ENCODE peak calls at places on chromosomes 13 and 19, in nine cellular contexts. One of them, this sample, is unnamed.

GRCh38 chr13:98484289-98485219 is 92.4 kb downstream of the STK24 start:
- DNase-seq in fibroblast of villous mesenchyme: peak
- DNase-seq in uterus: peak
- DNase-seq in WTC11: peak
- DNase-seq in RWPE1: peak
- DNase-seq in dorsolateral prefrontal cortex: no peak
- DNase-seq in endodermal cell: peak
- DNase-seq in retinal pigment epithelial cell: peak
- DNase-seq in OCI-LY7: no peak
- DNase-seq in this sample: peak

GRCh38 chr19:29022165-29022564 is 190.8 kb downstream of the UQCRFS1 start:
- DNase-seq in fibroblast of villous mesenchyme: no peak
- DNase-seq in uterus: no peak
- DNase-seq in WTC11: no peak
- DNase-seq in RWPE1: no peak
- DNase-seq in dorsolateral prefrontal cortex: no peak
- DNase-seq in endodermal cell: no peak
- DNase-seq in retinal pigment epithelial cell: no peak
- DNase-seq in OCI-LY7: no peak
- DNase-seq in this sample: no peak

GRCh38 chr13:80802946-80803345 is 462.0 kb upstream of the SPRY2 start:
- DNase-seq in fibroblast of villous mesenchyme: no peak
- DNase-seq in uterus: no peak
- DNase-seq in WTC11: peak
- DNase-seq in RWPE1: no peak
- DNase-seq in dorsolateral prefrontal cortex: no peak
- DNase-seq in endodermal cell: peak
- DNase-seq in retinal pigment epithelial cell: no peak
- DNase-seq in OCI-LY7: no peak
- DNase-seq in this sample: no peak

GRCh38 chr19:33199441-33200265 is 5.5 kb downstream of the LRP3 start:
- DNase-seq in fibroblast of villous mesenchyme: no peak
- DNase-seq in uterus: no peak
- DNase-seq in WTC11: no peak
- DNase-seq in RWPE1: no peak
- DNase-seq in dorsolateral prefrontal cortex: no peak
- DNase-seq in endodermal cell: no peak
- DNase-seq in retinal pigment epithelial cell: no peak
- DNase-seq in OCI-LY7: no peak
- DNase-seq in this sample: no peak

GRCh38 chr13:45847554-45848224 is 3.9 kb downstream of the SIAH3 start:
- DNase-seq in fibroblast of villous mesenchyme: no peak
- DNase-seq in uterus: no peak
- DNase-seq in WTC11: no peak
- DNase-seq in RWPE1: no peak
- DNase-seq in dorsolateral prefrontal cortex: no peak
- DNase-seq in endodermal cell: peak
- DNase-seq in retinal pigment epithelial cell: no peak
- DNase-seq in OCI-LY7: no peak
- DNase-seq in this sample: no peak

GRCh38 chr19:32594021-32594420 is 13.0 kb downstream of the PDCD5 start:
- DNase-seq in fibroblast of villous mesenchyme: no peak
- DNase-seq in uterus: no peak
- DNase-seq in WTC11: no peak
- DNase-seq in RWPE1: no peak
- DNase-seq in dorsolateral prefrontal cortex: no peak
- DNase-seq in endodermal cell: no peak
- DNase-seq in retinal pigment epithelial cell: no peak
- DNase-seq in OCI-LY7: no peak
- DNase-seq in this sample: no peak

GRCh38 chr19:43752287-43752875 is 2.4 kb downstream of the SMG9 start:
- DNase-seq in fibroblast of villous mesenchyme: no peak
- DNase-seq in uterus: no peak
- DNase-seq in WTC11: no peak
- DNase-seq in RWPE1: no peak
- DNase-seq in dorsolateral prefrontal cortex: no peak
- DNase-seq in endodermal cell: no peak
- DNase-seq in retinal pigment epithelial cell: no peak
- DNase-seq in OCI-LY7: no peak
- DNase-seq in this sample: no peak

GRCh38 chr19:10226376-10227214 is 4.5 kb downstream of the S1PR2 start:
- DNase-seq in fibroblast of villous mesenchyme: peak
- DNase-seq in uterus: peak
- DNase-seq in WTC11: no peak
- DNase-seq in RWPE1: no peak
- DNase-seq in dorsolateral prefrontal cortex: peak
- DNase-seq in endodermal cell: no peak
- DNase-seq in retinal pigment epithelial cell: no peak
- DNase-seq in OCI-LY7: no peak
- DNase-seq in this sample: no peak

GRCh38 chr13:39910833-39911232 is 255.4 kb downstream of the COG6 start:
- DNase-seq in fibroblast of villous mesenchyme: no peak
- DNase-seq in uterus: no peak
- DNase-seq in WTC11: no peak
- DNase-seq in RWPE1: no peak
- DNase-seq in dorsolateral prefrontal cortex: no peak
- DNase-seq in endodermal cell: no peak
- DNase-seq in retinal pigment epithelial cell: no peak
- DNase-seq in OCI-LY7: no peak
- DNase-seq in this sample: no peak

GRCh38 chr19:12769689-12770088 is 5.7 kb downstream of the HOOK2 start:
- DNase-seq in fibroblast of villous mesenchyme: no peak
- DNase-seq in uterus: no peak
- DNase-seq in WTC11: peak
- DNase-seq in RWPE1: no peak
- DNase-seq in dorsolateral prefrontal cortex: no peak
- DNase-seq in endodermal cell: peak
- DNase-seq in retinal pigment epithelial cell: no peak
- DNase-seq in OCI-LY7: no peak
- DNase-seq in this sample: no peak

GRCh38 chr19:29831041-29831548 is 19.3 kb downstream of the CCNE1 start:
- DNase-seq in fibroblast of villous mesenchyme: no peak
- DNase-seq in uterus: no peak
- DNase-seq in WTC11: no peak
- DNase-seq in RWPE1: no peak
- DNase-seq in dorsolateral prefrontal cortex: no peak
- DNase-seq in endodermal cell: peak
- DNase-seq in retinal pigment epithelial cell: no peak
- DNase-seq in OCI-LY7: no peak
- DNase-seq in this sample: peak

GRCh38 chr19:55080915-55081772 is 5.5 kb downstream of the EPS8L1 start:
- DNase-seq in fibroblast of villous mesenchyme: peak
- DNase-seq in uterus: no peak
- DNase-seq in WTC11: peak
- DNase-seq in RWPE1: peak
- DNase-seq in dorsolateral prefrontal cortex: no peak
- DNase-seq in endodermal cell: peak
- DNase-seq in retinal pigment epithelial cell: no peak
- DNase-seq in OCI-LY7: peak
- DNase-seq in this sample: peak

GRCh38 chr13:48126944-48127814 is 32.3 kb upstream of the MED4 start:
- DNase-seq in fibroblast of villous mesenchyme: peak
- DNase-seq in uterus: peak
- DNase-seq in WTC11: peak
- DNase-seq in RWPE1: peak
- DNase-seq in dorsolateral prefrontal cortex: peak
- DNase-seq in endodermal cell: peak
- DNase-seq in retinal pigment epithelial cell: peak
- DNase-seq in OCI-LY7: peak
- DNase-seq in this sample: peak
- TF ChIP-seq CTCF in fibroblast of villous mesenchyme: peak
- TF ChIP-seq CTCF in uterus: peak
- TF ChIP-seq CTCF in WTC11: peak
- TF ChIP-seq CTCF in RWPE1: peak
- TF ChIP-seq CTCF in dorsolateral prefrontal cortex: peak
- TF ChIP-seq CTCF in endodermal cell: peak
- TF ChIP-seq CTCF in retinal pigment epithelial cell: peak
- TF ChIP-seq CTCF in OCI-LY7: peak
- TF ChIP-seq CTCF in this sample: peak

GRCh38 chr13:30355839-30356238 is 48.5 kb upstream of the KATNAL1 start:
- DNase-seq in fibroblast of villous mesenchyme: no peak
- DNase-seq in uterus: no peak
- DNase-seq in WTC11: no peak
- DNase-seq in RWPE1: no peak
- DNase-seq in dorsolateral prefrontal cortex: no peak
- DNase-seq in endodermal cell: no peak
- DNase-seq in retinal pigment epithelial cell: no peak
- DNase-seq in OCI-LY7: no peak
- DNase-seq in this sample: no peak

GRCh38 chr13:30353601-30354000 is 46.2 kb upstream of the KATNAL1 start:
- DNase-seq in fibroblast of villous mesenchyme: no peak
- DNase-seq in uterus: no peak
- DNase-seq in WTC11: no peak
- DNase-seq in RWPE1: no peak
- DNase-seq in dorsolateral prefrontal cortex: no peak
- DNase-seq in endodermal cell: no peak
- DNase-seq in retinal pigment epithelial cell: no peak
- DNase-seq in OCI-LY7: no peak
- DNase-seq in this sample: no peak

GRCh38 chr13:30354481-30355404 is 47.4 kb upstream of the KATNAL1 start:
- DNase-seq in fibroblast of villous mesenchyme: no peak
- DNase-seq in uterus: no peak
- DNase-seq in WTC11: no peak
- DNase-seq in RWPE1: no peak
- DNase-seq in dorsolateral prefrontal cortex: peak
- DNase-seq in endodermal cell: no peak
- DNase-seq in retinal pigment epithelial cell: no peak
- DNase-seq in OCI-LY7: peak
- DNase-seq in this sample: no peak

GRCh38 chr13:30353060-30353459 is 45.7 kb upstream of the KATNAL1 start:
- DNase-seq in fibroblast of villous mesenchyme: no peak
- DNase-seq in uterus: no peak
- DNase-seq in WTC11: no peak
- DNase-seq in RWPE1: no peak
- DNase-seq in dorsolateral prefrontal cortex: no peak
- DNase-seq in endodermal cell: no peak
- DNase-seq in retinal pigment epithelial cell: no peak
- DNase-seq in OCI-LY7: no peak
- DNase-seq in this sample: no peak

GRCh38 chr13:30355405-30355741 is 48.0 kb upstream of the KATNAL1 start:
- DNase-seq in fibroblast of villous mesenchyme: no peak
- DNase-seq in uterus: no peak
- DNase-seq in WTC11: peak
- DNase-seq in RWPE1: no peak
- DNase-seq in dorsolateral prefrontal cortex: no peak
- DNase-seq in endodermal cell: peak
- DNase-seq in retinal pigment epithelial cell: no peak
- DNase-seq in OCI-LY7: peak
- DNase-seq in this sample: peak
- TF ChIP-seq CTCF in fibroblast of villous mesenchyme: peak
- TF ChIP-seq CTCF in uterus: peak
- TF ChIP-seq CTCF in WTC11: no peak
- TF ChIP-seq CTCF in RWPE1: no peak
- TF ChIP-seq CTCF in dorsolateral prefrontal cortex: no peak
- TF ChIP-seq CTCF in endodermal cell: no peak
- TF ChIP-seq CTCF in retinal pigment epithelial cell: peak
- TF ChIP-seq CTCF in OCI-LY7: peak
- TF ChIP-seq CTCF in this sample: peak

GRCh38 chr19:14073232-14073924 is 792 bp downstream of the MISP3 start:
- DNase-seq in fibroblast of villous mesenchyme: peak
- DNase-seq in uterus: peak
- DNase-seq in WTC11: peak
- DNase-seq in RWPE1: peak
- DNase-seq in dorsolateral prefrontal cortex: peak
- DNase-seq in endodermal cell: peak
- DNase-seq in retinal pigment epithelial cell: no peak
- DNase-seq in OCI-LY7: peak
- DNase-seq in this sample: peak

GRCh38 chr19:14070268-14071050 is 2.1 kb upstream of the MISP3 start:
- DNase-seq in fibroblast of villous mesenchyme: no peak
- DNase-seq in uterus: no peak
- DNase-seq in WTC11: no peak
- DNase-seq in RWPE1: no peak
- DNase-seq in dorsolateral prefrontal cortex: no peak
- DNase-seq in endodermal cell: no peak
- DNase-seq in retinal pigment epithelial cell: no peak
- DNase-seq in OCI-LY7: no peak
- DNase-seq in this sample: no peak

GRCh38 chr19:14078406-14078805 is 5.8 kb downstream of the MISP3 start:
- DNase-seq in fibroblast of villous mesenchyme: no peak
- DNase-seq in uterus: no peak
- DNase-seq in WTC11: no peak
- DNase-seq in RWPE1: no peak
- DNase-seq in dorsolateral prefrontal cortex: no peak
- DNase-seq in endodermal cell: no peak
- DNase-seq in retinal pigment epithelial cell: no peak
- DNase-seq in OCI-LY7: no peak
- DNase-seq in this sample: no peak

GRCh38 chr19:14072535-14073231 is at the start of gene MISP3:
- DNase-seq in fibroblast of villous mesenchyme: peak
- DNase-seq in uterus: no peak
- DNase-seq in WTC11: no peak
- DNase-seq in RWPE1: no peak
- DNase-seq in dorsolateral prefrontal cortex: no peak
- DNase-seq in endodermal cell: peak
- DNase-seq in retinal pigment epithelial cell: no peak
- DNase-seq in OCI-LY7: peak
- DNase-seq in this sample: no peak

DNA sequence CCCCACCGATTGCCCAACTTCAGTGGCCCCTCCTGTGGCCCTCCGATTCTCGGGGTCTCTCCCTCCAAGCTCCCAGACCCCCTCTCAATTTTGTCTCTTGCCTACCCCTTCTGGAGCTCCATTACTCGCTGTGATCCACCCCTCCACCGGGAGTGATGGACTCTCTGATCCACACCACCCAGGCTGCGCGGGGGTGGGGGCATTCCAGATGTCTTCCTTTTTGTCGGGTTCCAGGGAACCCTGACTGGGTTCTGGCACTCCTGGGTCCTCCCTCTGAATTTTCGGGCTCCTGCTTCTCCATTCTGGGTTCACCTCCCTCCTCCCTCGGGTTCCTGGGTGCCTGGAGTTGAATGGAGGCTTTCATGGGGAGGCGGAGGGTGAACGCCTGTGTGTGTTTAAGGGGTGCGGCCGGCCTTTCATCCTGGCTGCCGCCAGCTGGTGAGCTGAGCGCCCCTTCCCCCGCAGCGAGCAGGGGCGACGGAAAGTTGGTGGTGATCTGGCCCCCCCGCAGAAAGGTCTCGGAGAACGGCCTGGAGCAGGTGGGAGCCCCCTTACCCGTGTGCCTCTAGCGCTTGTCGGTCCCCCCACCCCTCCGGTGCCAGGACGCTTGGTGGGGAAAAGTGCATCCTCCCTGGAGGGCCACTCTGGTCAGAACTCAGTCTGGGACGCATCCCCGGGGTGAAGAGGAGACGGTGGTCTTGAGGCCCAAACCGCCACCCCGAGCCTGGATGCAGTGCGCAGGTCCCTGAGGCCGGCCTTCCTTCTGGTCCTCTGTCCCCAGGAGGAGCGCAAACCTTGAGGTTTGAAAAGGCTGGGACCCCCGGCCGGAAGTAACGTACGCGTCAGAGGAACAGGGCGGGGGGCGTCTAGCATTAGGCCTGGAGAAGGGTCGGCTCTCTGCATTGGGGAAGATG is 1.6 kb downstream of the MISP3 start:
- DNase-seq in fibroblast of villous mesenchyme: no peak
- DNase-seq in uterus: no peak
- DNase-seq in WTC11: no peak
- DNase-seq in RWPE1: peak
- DNase-seq in dorsolateral prefrontal cortex: no peak
- DNase-seq in endodermal cell: no peak
- DNase-seq in retinal pigment epithelial cell: no peak
- DNase-seq in OCI-LY7: peak
- DNase-seq in this sample: peak
- TF ChIP-seq CTCF in fibroblast of villous mesenchyme: no peak
- TF ChIP-seq CTCF in uterus: no peak
- TF ChIP-seq CTCF in WTC11: no peak
- TF ChIP-seq CTCF in RWPE1: no peak
- TF ChIP-seq CTCF in dorsolateral prefrontal cortex: peak
- TF ChIP-seq CTCF in endodermal cell: no peak
- TF ChIP-seq CTCF in retinal pigment epithelial cell: no peak
- TF ChIP-seq CTCF in OCI-LY7: no peak
- TF ChIP-seq CTCF in this sample: no peak

GRCh38 chr19:41909706-41910105 is 18.5 kb downstream of the ERFL start:
- DNase-seq in fibroblast of villous mesenchyme: no peak
- DNase-seq in uterus: no peak
- DNase-seq in WTC11: no peak
- DNase-seq in RWPE1: no peak
- DNase-seq in dorsolateral prefrontal cortex: no peak
- DNase-seq in endodermal cell: no peak
- DNase-seq in retinal pigment epithelial cell: no peak
- DNase-seq in OCI-LY7: no peak
- DNase-seq in this sample: no peak
- TF ChIP-seq CTCF in fibroblast of villous mesenchyme: no peak
- TF ChIP-seq CTCF in uterus: no peak
- TF ChIP-seq CTCF in WTC11: no peak
- TF ChIP-seq CTCF in RWPE1: no peak
- TF ChIP-seq CTCF in dorsolateral prefrontal cortex: no peak
- TF ChIP-seq CTCF in endodermal cell: no peak
- TF ChIP-seq CTCF in retinal pigment epithelial cell: no peak
- TF ChIP-seq CTCF in OCI-LY7: no peak
- TF ChIP-seq CTCF in this sample: no peak